ENCODE peak calls at places on chromosomes 1 and 21, in four cellular contexts. One of them, this sample, is unnamed.

GRCh38 chr1:161241682-161242081 is 3.7 kb upstream of the NR1I3 start:
- DNase-seq in T-helper 17 cell: no peak
- DNase-seq in NCI-H1092: no peak
- DNase-seq in IMR-90: no peak
- DNase-seq in this sample: no peak

GRCh38 chr1:25095635-25096200 is 136.6 kb downstream of the SYF2 start:
- DNase-seq in T-helper 17 cell: no peak
- DNase-seq in NCI-H1092: no peak
- DNase-seq in IMR-90: no peak
- DNase-seq in this sample: no peak

GRCh38 chr1:46284597-46285564 is 18.5 kb downstream of the LRRC41 start:
- DNase-seq in T-helper 17 cell: no peak
- DNase-seq in NCI-H1092: no peak
- DNase-seq in IMR-90: peak
- DNase-seq in this sample: no peak

GRCh38 chr1:22749919-22750670 is 39.5 kb downstream of the EPHB2 start:
- DNase-seq in T-helper 17 cell: no peak
- DNase-seq in NCI-H1092: no peak
- DNase-seq in IMR-90: peak
- DNase-seq in this sample: peak

GRCh38 chr1:150563340-150564038 is 14.3 kb downstream of the ADAMTSL4 start:
- DNase-seq in T-helper 17 cell: no peak
- DNase-seq in NCI-H1092: peak
- DNase-seq in IMR-90: peak
- DNase-seq in this sample: peak

GRCh38 chr1:212260557-212261342 is 24.5 kb upstream of the PPP2R5A start:
- DNase-seq in T-helper 17 cell: no peak
- DNase-seq in NCI-H1092: no peak
- DNase-seq in IMR-90: peak
- DNase-seq in this sample: no peak

GRCh38 chr1:26582836-26583460 is 53.4 kb downstream of the RPS6KA1 start:
- DNase-seq in T-helper 17 cell: no peak
- DNase-seq in NCI-H1092: no peak
- DNase-seq in IMR-90: peak
- DNase-seq in this sample: no peak

GRCh38 chr1:235075955-235076308 is 52.7 kb downstream of the TOMM20 start:
- DNase-seq in T-helper 17 cell: no peak
- DNase-seq in NCI-H1092: no peak
- DNase-seq in IMR-90: no peak
- DNase-seq in this sample: no peak

GRCh38 chr1:59541161-59541560 is 244.3 kb downstream of the FGGY start:
- DNase-seq in T-helper 17 cell: no peak
- DNase-seq in NCI-H1092: peak
- DNase-seq in IMR-90: no peak
- DNase-seq in this sample: peak

GRCh38 chr1:150562384-150563339 is 13.5 kb downstream of the ADAMTSL4 start:
- DNase-seq in T-helper 17 cell: peak
- DNase-seq in NCI-H1092: no peak
- DNase-seq in IMR-90: no peak
- DNase-seq in this sample: no peak

GRCh38 chr1:46030074-46030870 is 102.2 kb downstream of the PIK3R3 start:
- DNase-seq in T-helper 17 cell: no peak
- DNase-seq in NCI-H1092: no peak
- DNase-seq in IMR-90: no peak
- DNase-seq in this sample: no peak

GRCh38 chr21:37071561-37072238 is 1.2 kb downstream of the PIGP start:
- DNase-seq in T-helper 17 cell: no peak
- DNase-seq in NCI-H1092: no peak
- DNase-seq in IMR-90: peak
- DNase-seq in this sample: no peak

GRCh38 chr21:30434033-30434631 is 4.1 kb downstream of the KRTAP13-4 start:
- DNase-seq in T-helper 17 cell: no peak
- DNase-seq in NCI-H1092: peak
- DNase-seq in IMR-90: no peak
- DNase-seq in this sample: peak

GRCh38 chr1:111656093-111657017 is 36.8 kb downstream of the RAP1A start:
- DNase-seq in T-helper 17 cell: no peak
- DNase-seq in NCI-H1092: peak
- DNase-seq in IMR-90: peak
- DNase-seq in this sample: peak

GRCh38 chr1:63705058-63705457 is 68.8 kb upstream of the ROR1 start:
- DNase-seq in T-helper 17 cell: no peak
- DNase-seq in NCI-H1092: no peak
- DNase-seq in IMR-90: no peak
- DNase-seq in this sample: no peak

GRCh38 chr1:116261227-116261626 is 111.8 kb upstream of the ATP1A1 start:
- DNase-seq in T-helper 17 cell: no peak
- DNase-seq in NCI-H1092: no peak
- DNase-seq in IMR-90: no peak
- DNase-seq in this sample: no peak

GRCh38 chr1:22731924-22732522 is 21.4 kb downstream of the EPHB2 start:
- DNase-seq in T-helper 17 cell: no peak
- DNase-seq in NCI-H1092: no peak
- DNase-seq in IMR-90: peak
- DNase-seq in this sample: no peak

GRCh38 chr1:36846366-36846765 is 187.9 kb downstream of the GRIK3 start:
- DNase-seq in T-helper 17 cell: no peak
- DNase-seq in NCI-H1092: no peak
- DNase-seq in IMR-90: no peak
- DNase-seq in this sample: no peak

GRCh38 chr1:79041666-79042065 is 35.1 kb upstream of the ADGRL4 start:
- DNase-seq in T-helper 17 cell: no peak
- DNase-seq in NCI-H1092: no peak
- DNase-seq in IMR-90: peak
- DNase-seq in this sample: no peak

GRCh38 chr1:198494658-198495103 is 45.8 kb downstream of the ATP6V1G3 start:
- DNase-seq in T-helper 17 cell: no peak
- DNase-seq in NCI-H1092: no peak
- DNase-seq in IMR-90: no peak
- DNase-seq in this sample: no peak

GRCh38 chr1:193070942-193071341 is 11.5 kb downstream of the RO60 start:
- DNase-seq in T-helper 17 cell: no peak
- DNase-seq in NCI-H1092: no peak
- DNase-seq in IMR-90: no peak
- DNase-seq in this sample: peak

GRCh38 chr1:116168277-116169032 is 57.3 kb downstream of the MAB21L3 start:
- DNase-seq in T-helper 17 cell: peak
- DNase-seq in NCI-H1092: no peak
- DNase-seq in IMR-90: peak
- DNase-seq in this sample: peak

GRCh38 chr1:51215169-51215568 is 20.9 kb upstream of the RNF11 start:
- DNase-seq in T-helper 17 cell: no peak
- DNase-seq in NCI-H1092: no peak
- DNase-seq in IMR-90: peak
- DNase-seq in this sample: no peak

GRCh38 chr1:11792106-11792505 is 13.7 kb downstream of the MTHFR start:
- DNase-seq in T-helper 17 cell: no peak
- DNase-seq in NCI-H1092: no peak
- DNase-seq in IMR-90: no peak
- DNase-seq in this sample: no peak